ENCODE peak calls at places on chromosomes 11 and 22, in six cellular contexts. One of them, this sample, is unnamed.

GRCh38 chr11:119538748-119539147 is 115.8 kb upstream of the THY1 start:
- DNase-seq in IMR-90: no peak
- DNase-seq in H1: no peak
- DNase-seq in trophoblast cell: peak
- DNase-seq in H9: no peak
- DNase-seq in mesenchymal stem cell: no peak
- DNase-seq in this sample: no peak

GRCh38 chr11:43943931-43944751 is 1.7 kb downstream of the C11orf96 start:
- DNase-seq in IMR-90: peak
- DNase-seq in H1: no peak
- DNase-seq in trophoblast cell: no peak
- DNase-seq in H9: no peak
- DNase-seq in mesenchymal stem cell: no peak
- DNase-seq in this sample: no peak

GRCh38 chr22:37745548-37746365 is 48.9 kb downstream of the TRIOBP start:
- DNase-seq in IMR-90: peak
- DNase-seq in H1: no peak
- DNase-seq in trophoblast cell: peak
- DNase-seq in H9: peak
- DNase-seq in mesenchymal stem cell: peak
- DNase-seq in this sample: peak

GRCh38 chr11:10107522-10107921 is 186.5 kb downstream of the SBF2 start:
- DNase-seq in IMR-90: no peak
- DNase-seq in H1: no peak
- DNase-seq in trophoblast cell: no peak
- DNase-seq in H9: no peak
- DNase-seq in mesenchymal stem cell: no peak
- DNase-seq in this sample: no peak

GRCh38 chr11:79209540-79210266 is 231.1 kb downstream of the TENM4 start:
- DNase-seq in IMR-90: peak
- DNase-seq in H1: no peak
- DNase-seq in trophoblast cell: no peak
- DNase-seq in H9: no peak
- DNase-seq in mesenchymal stem cell: no peak
- DNase-seq in this sample: no peak

GRCh38 chr22:29756341-29756740 is 10.5 kb downstream of the ZMAT5 start:
- DNase-seq in IMR-90: no peak
- DNase-seq in H1: no peak
- DNase-seq in trophoblast cell: no peak
- DNase-seq in H9: no peak
- DNase-seq in mesenchymal stem cell: no peak
- DNase-seq in this sample: no peak

GRCh38 chr22:35464399-35464798 is 64.5 kb downstream of the MCM5 start:
- DNase-seq in IMR-90: no peak
- DNase-seq in H1: no peak
- DNase-seq in trophoblast cell: peak
- DNase-seq in H9: no peak
- DNase-seq in mesenchymal stem cell: no peak
- DNase-seq in this sample: no peak

GRCh38 chr11:29022676-29023075 is 914.5 kb downstream of the METTL15 start:
- DNase-seq in IMR-90: no peak
- DNase-seq in H1: no peak
- DNase-seq in trophoblast cell: no peak
- DNase-seq in H9: no peak
- DNase-seq in mesenchymal stem cell: no peak
- DNase-seq in this sample: no peak

GRCh38 chr22:32822188-32822877 is 20.8 kb downstream of the TIMP3 start:
- DNase-seq in IMR-90: no peak
- DNase-seq in H1: no peak
- DNase-seq in trophoblast cell: peak
- DNase-seq in H9: no peak
- DNase-seq in mesenchymal stem cell: no peak
- DNase-seq in this sample: no peak

GRCh38 chr11:127640822-127641485 is 640.4 kb upstream of the KIRREL3 start:
- DNase-seq in IMR-90: peak
- DNase-seq in H1: no peak
- DNase-seq in trophoblast cell: no peak
- DNase-seq in H9: no peak
- DNase-seq in mesenchymal stem cell: peak
- DNase-seq in this sample: no peak

GRCh38 chr11:107562647-107563208 is 2.8 kb downstream of the ALKBH8 start:
- DNase-seq in IMR-90: peak
- DNase-seq in H1: no peak
- DNase-seq in trophoblast cell: peak
- DNase-seq in H9: no peak
- DNase-seq in mesenchymal stem cell: peak
- DNase-seq in this sample: no peak

GRCh38 chr22:24039046-24039445 is 27.9 kb downstream of the CABIN1 start:
- DNase-seq in IMR-90: no peak
- DNase-seq in H1: no peak
- DNase-seq in trophoblast cell: no peak
- DNase-seq in H9: no peak
- DNase-seq in mesenchymal stem cell: no peak
- DNase-seq in this sample: no peak

GRCh38 chr11:26849009-26849408 is 127.1 kb upstream of the SLC5A12 start:
- DNase-seq in IMR-90: no peak
- DNase-seq in H1: no peak
- DNase-seq in trophoblast cell: no peak
- DNase-seq in H9: no peak
- DNase-seq in mesenchymal stem cell: no peak
- DNase-seq in this sample: no peak

GRCh38 chr11:8357505-8357888 is 93.8 kb upstream of the LMO1 start:
- DNase-seq in IMR-90: no peak
- DNase-seq in H1: no peak
- DNase-seq in trophoblast cell: no peak
- DNase-seq in H9: no peak
- DNase-seq in mesenchymal stem cell: no peak
- DNase-seq in this sample: no peak

GRCh38 chr22:30474683-30475424 is 3.0 kb upstream of the SEC14L3 start:
- DNase-seq in IMR-90: no peak
- DNase-seq in H1: no peak
- DNase-seq in trophoblast cell: no peak
- DNase-seq in H9: peak
- DNase-seq in mesenchymal stem cell: no peak
- DNase-seq in this sample: no peak

GRCh38 chr22:25493794-25494193 is 70.7 kb upstream of the GRK3 start:
- DNase-seq in IMR-90: no peak
- DNase-seq in H1: no peak
- DNase-seq in trophoblast cell: no peak
- DNase-seq in H9: no peak
- DNase-seq in mesenchymal stem cell: no peak
- DNase-seq in this sample: no peak

GRCh38 chr11:65301491-65302329 is 13.0 kb upstream of the CDC42EP2 start:
- DNase-seq in IMR-90: peak
- DNase-seq in H1: no peak
- DNase-seq in trophoblast cell: peak
- DNase-seq in H9: peak
- DNase-seq in mesenchymal stem cell: peak
- DNase-seq in this sample: no peak

GRCh38 chr11:19508166-19508565 is 204.5 kb upstream of the NAV2 start:
- DNase-seq in IMR-90: peak
- DNase-seq in H1: no peak
- DNase-seq in trophoblast cell: peak
- DNase-seq in H9: no peak
- DNase-seq in mesenchymal stem cell: peak
- DNase-seq in this sample: no peak

GRCh38 chr11:72826191-72826941 is 12.2 kb downstream of the ATG16L2 start:
- DNase-seq in IMR-90: no peak
- DNase-seq in H1: no peak
- DNase-seq in trophoblast cell: no peak
- DNase-seq in H9: no peak
- DNase-seq in mesenchymal stem cell: no peak
- DNase-seq in this sample: no peak
- H4K8ac ChIP-seq in IMR-90: no peak
- H4K8ac ChIP-seq in H1: no peak
- H4K8ac ChIP-seq in trophoblast cell: no peak
- H4K8ac ChIP-seq in H9: no peak
- H4K8ac ChIP-seq in mesenchymal stem cell: no peak
- H4K8ac ChIP-seq in this sample: no peak

DNA sequence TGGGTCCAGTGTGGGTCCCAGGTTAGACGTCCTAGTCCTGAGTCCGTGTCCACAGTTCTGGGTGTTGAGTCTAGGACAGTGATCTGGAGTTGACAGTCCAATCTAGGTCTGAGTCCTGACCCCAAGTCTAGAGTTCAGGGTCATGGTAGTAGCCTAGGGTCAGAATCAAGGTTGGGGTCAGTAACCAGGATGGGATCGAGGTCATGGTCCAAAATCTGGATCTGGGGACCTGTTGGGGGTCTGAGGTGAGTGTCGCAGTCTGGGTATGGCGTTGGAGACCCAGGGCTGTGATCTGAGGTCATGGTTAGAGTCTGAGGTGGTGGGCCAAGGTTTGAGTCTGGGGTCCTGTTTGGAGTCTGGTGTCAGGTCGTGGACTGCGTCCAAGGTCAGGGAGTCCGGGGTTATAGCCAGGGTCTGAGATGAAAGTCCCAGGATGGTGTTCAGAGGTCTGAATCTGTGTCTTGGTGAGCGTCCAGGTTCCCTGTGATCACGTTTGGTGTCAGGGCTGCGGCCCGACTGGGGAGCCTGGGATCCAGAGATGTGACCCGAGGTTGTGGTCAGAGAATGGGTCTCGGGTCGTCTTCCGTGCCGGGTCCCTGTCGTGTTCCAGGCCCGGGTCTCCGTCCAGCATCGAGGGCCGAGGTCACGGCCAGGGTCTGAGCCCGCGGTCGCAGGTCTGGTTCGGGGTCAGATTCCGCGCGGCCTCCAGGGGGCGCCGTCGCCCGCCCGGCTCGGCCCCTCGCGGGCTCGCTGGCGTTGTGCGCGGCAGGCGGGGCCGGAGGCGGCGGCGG is 445 bp upstream of the GRK2 start:
- DNase-seq in IMR-90: peak
- DNase-seq in H1: no peak
- DNase-seq in trophoblast cell: peak
- DNase-seq in H9: peak
- DNase-seq in mesenchymal stem cell: peak
- DNase-seq in this sample: peak
- H2AFZ ChIP-seq in IMR-90: peak
- H2AFZ ChIP-seq in H1: no peak
- H2AFZ ChIP-seq in trophoblast cell: no peak
- H2AFZ ChIP-seq in H9: no peak
- H2AFZ ChIP-seq in mesenchymal stem cell: no peak
- H2AFZ ChIP-seq in this sample: peak

DNA sequence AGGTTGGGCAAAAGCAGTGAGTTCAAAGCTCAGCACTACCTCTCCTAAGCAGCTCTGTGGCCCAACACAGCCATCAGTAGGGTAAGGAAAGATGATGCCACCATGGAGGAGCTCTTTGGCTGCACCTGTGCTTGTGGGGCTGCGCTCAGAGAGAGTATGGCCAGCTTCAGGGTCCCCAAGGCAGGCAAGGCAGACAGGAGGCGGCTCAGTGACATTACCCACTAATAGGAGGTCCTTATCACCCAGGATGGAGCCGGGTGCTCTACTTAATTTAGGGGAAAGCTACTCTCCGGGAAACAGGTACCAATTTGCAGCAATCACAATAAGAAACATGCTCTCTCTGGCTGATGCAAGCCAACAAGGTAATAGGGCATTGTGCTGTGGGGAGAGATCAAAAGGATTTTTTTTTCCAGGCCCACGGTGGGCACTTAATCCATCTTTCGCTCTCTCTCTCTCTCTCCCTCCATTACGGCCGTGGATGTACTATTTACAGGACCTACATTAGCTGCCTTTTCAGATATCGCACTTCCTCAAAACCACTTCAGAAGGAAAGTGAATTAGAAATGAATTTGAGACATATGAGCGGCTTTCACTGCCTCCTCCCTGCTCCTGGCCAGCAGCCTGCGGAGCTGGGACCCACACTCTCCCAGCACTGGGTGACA is 446.3 kb downstream of the SOX6 start:
- DNase-seq in IMR-90: no peak
- DNase-seq in H1: no peak
- DNase-seq in trophoblast cell: no peak
- DNase-seq in H9: no peak
- DNase-seq in mesenchymal stem cell: no peak
- DNase-seq in this sample: no peak
- H4K8ac ChIP-seq in IMR-90: no peak
- H4K8ac ChIP-seq in H1: no peak
- H4K8ac ChIP-seq in trophoblast cell: no peak
- H4K8ac ChIP-seq in H9: no peak
- H4K8ac ChIP-seq in mesenchymal stem cell: peak
- H4K8ac ChIP-seq in this sample: no peak

GRCh38 chr11:34620820-34621792 is at the start of gene EHF:
- DNase-seq in IMR-90: no peak
- DNase-seq in H1: no peak
- DNase-seq in trophoblast cell: peak
- DNase-seq in H9: no peak
- DNase-seq in mesenchymal stem cell: no peak
- DNase-seq in this sample: no peak
- H2AFZ ChIP-seq in IMR-90: peak
- H2AFZ ChIP-seq in H1: no peak
- H2AFZ ChIP-seq in trophoblast cell: no peak
- H2AFZ ChIP-seq in H9: no peak
- H2AFZ ChIP-seq in mesenchymal stem cell: no peak
- H2AFZ ChIP-seq in this sample: no peak